ENCODE peak calls at places on chromosome 12, in ten cellular contexts. G, L, Q, Z, V, B, K, H, X and F are unnamed samples. For H3K4me1, the result is how much of the 10 kb centered on the place peaks cover.

GRCh38 chr12:57001448-57001906 is 4.9 kb downstream of the ZBTB39 start:
- DNase-seq in B (no peak), Z (peak), V (peak), G (peak), X (peak), H (peak), K (peak), Q (peak), L (peak), F (peak)

GRCh38 chr12:3073438-3074255 is 3.5 kb upstream of the TSPAN9 start:
- DNase-seq in Z (peak), L (peak), H (peak), Q (peak), B (no peak), K (peak), G (peak), X (peak), V (peak), F (peak)

GRCh38 chr12:117412465-117413190 is 51.2 kb upstream of the NOS1 start:
- DNase-seq in K (peak), H (no peak), Q (no peak), B (no peak), L (no peak), X (no peak), Z (peak), G (no peak), V (no peak), F (no peak)

GRCh38 chr12:87259405-87259804 is 769.8 kb downstream of the C12orf50 start:
- DNase-seq in Q (no peak), H (no peak), K (no peak), L (no peak), Z (no peak), X (no peak), V (peak), B (no peak), G (peak), F (no peak)

GRCh38 chr12:131847456-131847855 is 19.3 kb downstream of the MMP17 start:
- DNase-seq in H (no peak), L (no peak), G (no peak), V (no peak), K (peak), Q (no peak), Z (no peak), B (no peak), X (no peak), F (no peak)

GRCh38 chr12:23399402-23399933 is 550.0 kb downstream of the SOX5 start:
- DNase-seq in G (no peak), H (no peak), Z (no peak), Q (no peak), K (no peak), X (no peak), L (no peak), V (no peak), B (no peak), F (no peak)

GRCh38 chr12:87704374-87704773 is 324.8 kb downstream of the C12orf50 start:
- DNase-seq in B (peak), L (no peak), Z (no peak), G (no peak), V (peak), K (peak), H (no peak), X (no peak), Q (no peak), F (no peak)

GRCh38 chr12:33429468-33429867 is 10.2 kb downstream of the SYT10 start:
- DNase-seq in Z (no peak), K (no peak), B (no peak), G (no peak), X (no peak), L (no peak), Q (no peak), V (no peak), H (no peak), F (no peak)

GRCh38 chr12:126663304-126664094 is 1598.3 kb downstream of the AACS start:
- DNase-seq in H (no peak), L (no peak), G (no peak), X (no peak), B (no peak), K (no peak), Z (no peak), V (peak), Q (peak), F (no peak)

GRCh38 chr12:120488057-120488660 is 7.8 kb upstream of the DYNLL1 start:
- DNase-seq in X (no peak), H (no peak), K (no peak), V (no peak), L (no peak), B (no peak), G (no peak), Q (no peak), Z (no peak), F (no peak)

GRCh38 chr12:52874573-52875435 is 26.0 kb upstream of the KRT78 start:
- DNase-seq in K (no peak), L (no peak), B (no peak), H (no peak), V (no peak), Z (no peak), G (no peak), X (no peak), Q (peak), F (no peak)

GRCh38 chr12:39574785-39575497 is 44.7 kb downstream of the ABCD2 start:
- DNase-seq in G (no peak), X (no peak), K (no peak), L (no peak), Z (no peak), H (no peak), Q (no peak), B (no peak), V (no peak), F (no peak)

GRCh38 chr12:62484234-62484633 is 17.6 kb downstream of the MON2 start:
- DNase-seq in B (peak), L (no peak), Z (no peak), G (no peak), K (no peak), X (no peak), Q (no peak), H (no peak), V (peak), F (no peak)

GRCh38 chr12:131120831-131121271 is 167.1 kb downstream of the ADGRD1 start:
- DNase-seq in Z (no peak), B (no peak), V (no peak), G (no peak), Q (no peak), X (no peak), H (no peak), K (no peak), L (no peak), F (peak)

GRCh38 chr12:30908389-30909087 is 18.0 kb upstream of the TSPAN11 start:
- DNase-seq in Q (peak), H (no peak), X (no peak), K (no peak), Z (no peak), G (peak), B (no peak), L (no peak), V (no peak), F (no peak)

GRCh38 chr12:25924535-25925001 is 33.9 kb upstream of the RASSF8 start:
- DNase-seq in H (no peak), Z (no peak), B (peak), G (no peak), V (peak), X (no peak), K (no peak), L (no peak), Q (no peak), F (no peak)

GRCh38 chr12:75526655-75527511 is 15.5 kb upstream of the KRR1 start:
- DNase-seq in Q (peak), K (no peak), B (no peak), V (peak), H (no peak), G (peak), Z (no peak), X (no peak), L (no peak), F (no peak)

GRCh38 chr12:113214938-113215400 is 6.3 kb upstream of the TPCN1 start:
- DNase-seq in H (peak), X (peak), Z (peak), L (no peak), G (peak), Q (peak), B (peak), V (peak), K (peak), F (peak)

GRCh38 chr12:29771786-29772185 is 12.0 kb downstream of the TMTC1 start:
- DNase-seq in B (no peak), Q (no peak), H (no peak), Z (no peak), L (no peak), X (no peak), V (peak), G (peak), K (no peak), F (no peak)

DNA sequence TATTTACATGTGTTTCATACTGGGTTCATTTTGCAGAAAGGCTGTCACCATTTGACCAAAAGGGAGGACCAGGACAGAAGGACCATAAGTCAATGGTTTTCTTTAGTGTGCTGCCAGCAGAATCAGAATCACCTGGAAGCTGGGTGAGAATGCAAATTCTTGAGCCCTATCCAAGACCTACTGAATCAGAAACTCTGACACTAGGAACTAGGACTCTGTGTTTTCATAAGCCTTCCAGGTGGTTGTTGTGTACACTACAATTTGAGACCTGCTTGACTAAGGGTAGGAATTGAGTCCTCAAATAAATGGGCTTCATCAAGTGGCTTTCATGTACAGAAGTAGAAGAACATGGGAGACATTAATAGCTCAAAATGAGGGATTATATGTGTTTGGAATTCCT is 32.2 kb downstream of the PDE6H start:
- DNase-seq in L (no peak), Q (no peak), K (no peak), Z (no peak), X (no peak), V (no peak), B (no peak), G (no peak), H (no peak), F (no peak)
- H3K4me1 ChIP-seq in L (under half), Q (under half), K (under half), Z (under half), X (under half), V (under half), B (under half), G (under half), H (under half), F (under half)

GRCh38 chr12:110105961-110106540 is 18.1 kb upstream of the IFT81 start:
- DNase-seq in Z (no peak), L (no peak), Q (no peak), K (no peak), G (no peak), V (no peak), H (no peak), X (no peak), B (no peak), F (no peak)

GRCh38 chr12:110102255-110102654 is 21.9 kb upstream of the IFT81 start:
- DNase-seq in V (peak), G (peak), B (peak), Z (no peak), K (no peak), H (no peak), L (no peak), X (no peak), Q (peak), F (no peak)

GRCh38 chr12:110107369-110108281 is 16.5 kb upstream of the IFT81 start:
- DNase-seq in V (peak), B (peak), H (peak), Q (peak), L (no peak), X (peak), Z (peak), K (no peak), G (peak), F (peak)

GRCh38 chr12:110105159-110105558 is 19.0 kb upstream of the IFT81 start:
- DNase-seq in Q (no peak), Z (no peak), X (no peak), V (no peak), H (no peak), L (no peak), K (no peak), G (no peak), B (no peak), F (no peak)

GRCh38 chr12:110104188-110104969 is 19.8 kb upstream of the IFT81 start:
- DNase-seq in V (no peak), Q (peak), H (no peak), K (no peak), G (peak), Z (no peak), L (no peak), X (no peak), B (no peak), F (no peak)
- H3K27ac ChIP-seq in V (no peak), Q (peak), H (peak), K (peak), G (peak), Z (peak), L (no peak), X (peak), B (no peak), F (no peak)

DNA sequence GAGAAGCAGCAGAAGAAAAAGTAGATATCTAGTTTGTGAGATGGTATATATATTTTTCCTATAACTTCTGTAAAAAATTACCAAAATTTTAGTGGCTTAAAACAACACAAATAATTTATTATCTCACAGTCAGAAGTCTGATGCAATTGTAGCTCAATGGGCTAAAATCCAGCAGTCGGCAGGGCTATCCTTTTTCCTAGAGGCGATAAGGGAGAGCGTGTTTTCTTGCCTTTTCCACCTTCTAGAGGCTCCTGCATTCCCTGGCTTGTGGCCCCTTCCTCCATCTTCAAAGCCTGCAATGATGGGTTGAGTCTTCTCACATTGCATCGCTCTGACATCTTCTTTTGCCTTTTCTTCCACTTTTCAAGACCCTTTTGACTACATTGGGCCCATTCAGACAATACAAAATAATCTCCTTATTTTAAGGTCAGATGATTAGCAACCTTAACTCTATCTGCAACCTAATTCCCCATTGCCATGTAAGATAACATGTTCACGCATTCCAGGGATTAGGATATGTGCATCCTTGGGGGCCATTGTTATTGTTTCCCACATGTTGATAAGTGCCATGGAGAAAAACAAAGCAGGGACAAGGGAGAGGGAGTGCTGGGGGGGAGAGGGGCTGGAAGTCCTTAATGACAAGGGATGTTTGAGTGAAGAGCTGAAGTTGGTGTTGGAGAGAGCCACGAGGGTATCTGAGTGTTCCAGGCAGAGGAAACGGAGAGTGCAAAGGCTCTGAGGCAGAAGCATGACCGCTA is 13.8 kb upstream of the DDX47 start:
- DNase-seq in Q (no peak), Z (no peak), V (no peak), X (no peak), K (no peak), B (no peak), H (no peak), G (no peak), L (no peak), F (no peak)
- H3K4me1 ChIP-seq in Q (under half), Z (under half), V (under half), X (under half), K (under half), B (under half), H (under half), G (under half), L (under half), F (under half)

GRCh38 chr12:15631007-15631715 is 158.0 kb downstream of the EPS8 start:
- DNase-seq in V (no peak), Z (no peak), B (no peak), Q (no peak), K (no peak), L (no peak), X (no peak), G (no peak), H (no peak), F (no peak)

GRCh38 chr12:15636060-15636890 is 152.9 kb downstream of the EPS8 start:
- DNase-seq in B (no peak), H (no peak), G (no peak), V (no peak), X (no peak), Q (no peak), Z (no peak), K (no peak), L (no peak), F (no peak)

GRCh38 chr12:15632708-15633107 is 156.5 kb downstream of the EPS8 start:
- DNase-seq in Q (no peak), Z (no peak), X (no peak), H (no peak), V (peak), B (no peak), L (no peak), G (no peak), K (no peak), F (no peak)

GRCh38 chr12:15633201-15633600 is 156.0 kb downstream of the EPS8 start:
- DNase-seq in K (no peak), Z (no peak), V (no peak), Q (no peak), B (no peak), L (no peak), H (no peak), X (no peak), G (no peak), F (no peak)

GRCh38 chr12:15634010-15634676 is 155.0 kb downstream of the EPS8 start:
- DNase-seq in X (no peak), B (no peak), Q (no peak), K (peak), H (no peak), G (peak), V (no peak), L (no peak), Z (no peak), F (no peak)
- H3K27ac ChIP-seq in X (peak), B (no peak), Q (peak), K (no peak), H (no peak), G (peak), V (no peak), L (no peak), Z (no peak), F (no peak)

GRCh38 chr12:50394469-50395029 is 1.9 kb downstream of the FAM186A start:
- DNase-seq in V (no peak), H (no peak), G (no peak), Q (no peak), L (no peak), X (no peak), Z (no peak), K (no peak), B (no peak), F (no peak)
- H3K4me1 ChIP-seq in V (under half), H (under half), G (under half), Q (under half), L (under half), X (under half), Z (under half), K (under half), B (under half), F (under half)

GRCh38 chr12:103441437-103442186 is 54.2 kb downstream of the C12orf42 start:
- DNase-seq in V (no peak), G (no peak), Z (no peak), H (peak), B (no peak), X (no peak), Q (no peak), K (peak), L (no peak), F (no peak)
- H3K27ac ChIP-seq in V (no peak), G (no peak), Z (no peak), H (peak), B (no peak), X (no peak), Q (no peak), K (no peak), L (peak), F (no peak)

DNA sequence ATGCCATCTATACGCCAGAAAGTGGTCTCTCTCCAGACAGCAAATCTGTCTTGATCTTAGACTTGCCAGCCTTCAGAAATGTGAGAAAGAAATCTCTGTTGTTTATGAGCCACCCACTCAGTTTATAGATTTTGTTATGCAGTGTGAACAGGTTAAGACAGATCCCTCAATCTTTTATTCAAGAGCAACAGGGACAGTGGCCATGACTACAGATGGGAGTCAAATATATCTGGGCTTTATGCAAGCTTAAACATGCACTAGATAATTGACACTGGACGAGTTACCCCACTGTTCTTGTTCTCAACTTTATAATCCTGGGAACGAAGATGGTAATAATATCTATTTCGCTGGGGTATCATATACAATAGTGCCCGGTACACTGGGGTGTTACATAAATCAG is 288.7 kb downstream of the RPAP3 start:
- DNase-seq in Q (no peak), G (no peak), B (peak), Z (no peak), L (no peak), X (no peak), H (no peak), K (no peak), V (peak), F (no peak)
- H3K4me1 ChIP-seq in Q (under half), G (under half), B (under half), Z (under half), L (under half), X (under half), H (under half), K (under half), V (under half), F (under half)

DNA sequence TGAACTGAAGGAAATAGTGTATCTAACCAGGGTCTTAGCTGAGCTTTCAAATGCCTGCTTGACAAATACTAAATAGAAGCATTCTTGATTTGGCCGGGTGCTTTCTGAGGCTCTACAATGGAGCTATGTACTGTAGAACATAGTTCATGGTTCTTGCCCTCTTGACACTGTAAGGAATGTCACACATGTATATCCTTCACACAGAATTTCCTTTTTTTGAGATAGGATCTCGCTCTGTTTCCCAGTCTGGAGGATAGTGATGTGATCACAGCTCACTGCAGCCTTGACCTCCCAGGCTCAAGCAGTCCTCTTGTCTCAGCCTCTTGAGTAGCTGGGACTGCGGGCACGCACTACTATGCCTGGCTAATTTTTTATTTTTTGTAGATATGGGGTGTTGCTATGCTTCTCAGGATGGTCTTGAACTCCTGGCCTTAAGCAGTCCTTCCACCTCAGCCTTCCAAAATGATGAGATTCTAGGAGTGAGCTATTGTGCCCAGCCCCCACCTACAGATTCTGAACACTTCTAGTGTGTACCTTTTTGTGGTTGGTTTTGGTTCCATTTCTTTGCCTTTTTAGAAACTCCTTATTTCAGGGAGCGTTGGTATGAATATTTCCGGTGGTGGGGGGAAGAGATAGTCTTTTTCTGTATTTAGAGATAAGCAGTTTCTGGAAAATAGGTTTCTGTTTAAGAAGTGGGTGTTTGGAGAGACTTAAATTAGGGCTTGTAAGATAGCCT is 4.2 kb downstream of the MLXIP start:
- DNase-seq in X (no peak), L (no peak), H (no peak), K (no peak), V (no peak), Z (no peak), Q (no peak), B (no peak), G (no peak), F (peak)
- H3K27ac ChIP-seq in X (peak), L (peak), H (peak), K (no peak), V (no peak), Z (peak), Q (peak), B (no peak), G (no peak), F (no peak)